ENCODE peak calls at places on chromosomes 3 and 15, in eight cellular contexts. W, Y, R, G, N, I, B and V are unnamed samples.

GRCh38 chr15:25548600-25548999 is 109.8 kb upstream of the UBE3A start:
- DNase-seq in N (no peak), R (no peak), G (no peak), W (no peak), Y (no peak), I (no peak), B (no peak), V (no peak)

GRCh38 chr3:5012398-5012797 is 33.2 kb downstream of the BHLHE40 start:
- DNase-seq in W (no peak), R (no peak), I (no peak), Y (no peak), N (no peak), B (no peak), G (no peak), V (no peak)

GRCh38 chr15:57697588-57697987 is 8.9 kb upstream of the POLR2M start:
- DNase-seq in B (no peak), R (no peak), I (no peak), W (no peak), G (peak; percentile 19), Y (no peak), N (no peak), V (no peak)

GRCh38 chr3:122916580-122916979 is 111.0 kb downstream of the SEMA5B start:
- DNase-seq in B (no peak), G (no peak), R (no peak), Y (no peak), I (no peak), W (no peak), N (no peak), V (no peak)

GRCh38 chr15:68652141-68652540 is 73.3 kb downstream of the CORO2B start:
- DNase-seq in I (no peak), W (peak; percentile 81), B (no peak), R (no peak), N (no peak), Y (no peak), G (no peak), V (no peak)

GRCh38 chr3:8278448-8278847 is 223.2 kb upstream of the LMCD1 start:
- DNase-seq in R (no peak), I (no peak), N (no peak), W (no peak), Y (no peak), B (no peak), G (no peak), V (peak; percentile 7)

GRCh38 chr3:69809076-69809835 is 70.0 kb downstream of the MITF start:
- DNase-seq in R (no peak), G (no peak), B (no peak), Y (no peak), N (no peak), W (no peak), I (no peak), V (no peak)

GRCh38 chr15:99996667-99997066 is 263.4 kb upstream of the LYSMD4 start:
- DNase-seq in N (no peak), G (no peak), I (no peak), W (no peak), R (no peak), Y (no peak), B (no peak), V (no peak)

GRCh38 chr3:112167758-112168157 is 34.7 kb upstream of the GCSAM start:
- DNase-seq in Y (no peak), I (no peak), R (no peak), N (no peak), W (no peak), G (no peak), B (no peak), V (no peak)

GRCh38 chr3:133381346-133382109 is 18.3 kb upstream of the BFSP2 start:
- DNase-seq in B (no peak), W (no peak), I (no peak), R (no peak), Y (no peak), N (peak; percentile 36), G (no peak), V (no peak)

GRCh38 chr3:166060789-166061479 is 223.7 kb upstream of the BCHE start:
- DNase-seq in B (no peak), W (no peak), N (no peak), R (no peak), G (no peak), Y (no peak), I (no peak), V (no peak)

GRCh38 chr3:146970236-146970635 is 365.1 kb upstream of the PLSCR5 start:
- DNase-seq in B (no peak), G (no peak), Y (no peak), N (no peak), R (peak; percentile 27), W (no peak), I (no peak), V (no peak)

GRCh38 chr3:99843590-99844260 is 26.1 kb downstream of the CMSS1 start:
- DNase-seq in G (no peak), I (no peak), B (peak; percentile 32), Y (no peak), W (peak; percentile 33), R (peak; percentile 37), N (no peak), V (no peak)

GRCh38 chr3:195164573-195165263 is 106.2 kb downstream of the XXYLT1 start:
- DNase-seq in Y (no peak), G (no peak), W (no peak), R (no peak), B (no peak), N (no peak), I (no peak), V (no peak)

GRCh38 chr3:69309810-69310209 is 76.1 kb downstream of the FRMD4B start:
- DNase-seq in N (peak; percentile 58), I (no peak), R (peak; percentile 42), G (peak; percentile 52), W (no peak), Y (no peak), B (no peak), V (peak; percentile 19)

GRCh38 chr15:94312946-94313345 is 81.6 kb downstream of the MCTP2 start:
- DNase-seq in R (peak; percentile 60), B (no peak), N (no peak), G (no peak), W (no peak), I (no peak), Y (no peak), V (no peak)